ENCODE peak calls at places on chromosomes 16 and 17, in ten cellular contexts. P is ovary, S is lung, B is WTC11, G is OCI-LY7, C is esophagus squamous epithelium, F is bronchial epithelial cell, Q is uterus, Y is tibial artery, R is tibial nerve. V is an unnamed sample.

GRCh38 chr16:22369221-22369811 is 5.1 kb downstream of the CDR2 start:
- DNase-seq in B (no peak), G (peak), F (peak), Y (no peak), P (no peak), Q (no peak), R (no peak), S (no peak), C (no peak), V (no peak)

GRCh38 chr16:88013766-88014165 is 62.5 kb downstream of the BANP start:
- DNase-seq in S (no peak), G (no peak), Q (no peak), Y (no peak), R (no peak), B (no peak), C (no peak), F (no peak), P (no peak), V (no peak)

GRCh38 chr16:81181013-81181720 is 57.3 kb upstream of the BCO1 start:
- DNase-seq in F (peak), Y (peak), B (peak), S (peak), R (peak), Q (peak), P (peak), G (no peak), C (peak), V (peak)

GRCh38 chr17:67629963-67630320 is 87.8 kb upstream of the NOL11 start:
- DNase-seq in S (no peak), R (no peak), G (peak), C (no peak), P (no peak), Y (no peak), B (no peak), F (peak), Q (no peak), V (no peak)

GRCh38 chr16:11429113-11429512 is 83.9 kb downstream of the RMI2 start:
- DNase-seq in F (no peak), P (no peak), B (no peak), S (no peak), Y (no peak), R (no peak), Q (no peak), G (no peak), C (no peak), V (no peak)

GRCh38 chr17:40903129-40903847 is 18.2 kb upstream of the KRT20 start:
- DNase-seq in B (no peak), Y (no peak), R (no peak), C (no peak), S (no peak), G (no peak), P (no peak), F (peak), Q (no peak), V (peak)

GRCh38 chr16:50071075-50071671 is 5.4 kb downstream of the HEATR3 start:
- DNase-seq in B (no peak), Y (no peak), P (no peak), C (no peak), Q (no peak), G (no peak), S (no peak), R (no peak), F (no peak), V (no peak)

GRCh38 chr16:17483266-17483864 is 12.6 kb upstream of the XYLT1 start:
- DNase-seq in R (no peak), P (no peak), B (no peak), F (no peak), C (no peak), Q (no peak), G (no peak), Y (peak), S (no peak), V (no peak)

GRCh38 chr17:49851387-49852291 is 3.8 kb upstream of the TAC4 start:
- DNase-seq in P (peak), G (peak), B (peak), R (peak), Y (peak), C (no peak), F (peak), S (peak), Q (peak), V (no peak)

GRCh38 chr16:54748611-54749190 is 182.0 kb upstream of the IRX5 start:
- DNase-seq in F (peak), G (no peak), Q (no peak), C (no peak), P (no peak), B (no peak), R (no peak), Y (no peak), S (no peak), V (no peak)

GRCh38 chr17:28865946-28866752 is 11.3 kb downstream of the ERAL1 start:
- DNase-seq in Q (no peak), Y (no peak), P (no peak), G (peak), F (peak), C (no peak), B (no peak), R (no peak), S (no peak), V (no peak)

GRCh38 chr16:85750827-85751641 is at the start of gene C16orf74:
- DNase-seq in B (peak), P (peak), Y (no peak), Q (no peak), F (peak), C (no peak), G (peak), R (no peak), S (no peak), V (no peak)

GRCh38 chr17:76973040-76973439 is 104.8 kb downstream of the MGAT5B start:
- DNase-seq in S (no peak), R (no peak), P (no peak), G (no peak), Q (no peak), Y (no peak), C (no peak), F (no peak), B (no peak), V (no peak)

GRCh38 chr16:58034128-58034685 is 8.7 kb downstream of the MMP15 start:
- DNase-seq in Y (no peak), F (no peak), R (no peak), B (no peak), P (no peak), Q (no peak), G (peak), S (no peak), C (no peak), V (no peak)

GRCh38 chr17:73197141-73197540 is 4.3 kb downstream of the COG1 start:
- DNase-seq in Y (peak), C (no peak), G (no peak), R (no peak), Q (no peak), P (no peak), F (no peak), S (no peak), B (no peak), V (no peak)

GRCh38 chr17:81482673-81483072 is 29.9 kb downstream of the ACTG1 start:
- DNase-seq in Y (no peak), P (no peak), B (no peak), Q (no peak), G (no peak), S (no peak), F (no peak), R (no peak), C (no peak), V (no peak)

GRCh38 chr17:70040336-70040735 is 34.7 kb upstream of the KCNJ16 start:
- DNase-seq in R (no peak), Q (no peak), P (no peak), Y (no peak), S (no peak), F (peak), G (no peak), B (no peak), C (no peak), V (no peak)

GRCh38 chr16:67992661-67993206 is 6.5 kb downstream of the DPEP2 start:
- DNase-seq in R (no peak), S (no peak), F (no peak), Y (no peak), C (no peak), B (no peak), Q (no peak), P (no peak), G (no peak), V (no peak)

DNA sequence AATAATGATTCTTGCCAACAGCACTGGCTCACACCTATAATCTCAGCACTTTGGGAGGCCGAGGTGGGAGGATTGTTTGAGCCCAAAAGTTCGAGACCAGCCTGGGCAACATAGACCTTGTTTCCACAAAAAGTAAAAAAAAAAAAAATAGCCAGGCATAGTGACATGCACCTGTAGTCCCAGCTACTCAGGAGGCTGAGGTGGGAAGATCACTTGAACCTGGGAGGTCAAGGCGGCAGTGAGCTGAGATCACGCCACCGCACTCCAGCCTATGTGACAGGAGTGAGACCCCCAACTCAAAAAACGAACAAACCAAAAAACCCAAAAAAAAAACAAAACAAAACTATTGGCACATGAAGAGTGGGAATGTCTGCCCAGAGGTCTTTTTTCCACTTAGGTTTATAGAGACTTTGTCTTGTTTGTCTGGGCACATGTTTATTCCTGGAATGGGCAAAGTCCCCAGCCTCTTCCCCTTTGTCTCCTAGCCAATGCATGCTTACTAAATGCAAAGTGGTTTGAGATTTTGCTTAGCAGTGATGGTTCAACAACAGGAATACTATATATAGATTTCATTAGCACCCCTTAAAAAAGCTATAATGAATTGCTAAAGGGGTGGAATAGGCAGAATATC is 25.9 kb downstream of the NMT1 start:
- DNase-seq in G (no peak), R (no peak), S (no peak), P (no peak), B (no peak), Q (no peak), F (no peak), Y (no peak), C (no peak), V (no peak)
- TF ChIP-seq CTCF in G (no peak), R (no peak), S (no peak), P (no peak), B (no peak), Q (no peak), F (no peak), Y (no peak), C (no peak), V (no peak)

GRCh38 chr16:59412275-59412841 is 678.2 kb upstream of the GOT2 start:
- DNase-seq in R (no peak), Q (no peak), Y (no peak), S (no peak), B (no peak), P (no peak), C (no peak), G (no peak), F (no peak), V (no peak)
- TF ChIP-seq CTCF in R (peak), Q (no peak), Y (no peak), S (no peak), B (no peak), P (no peak), C (no peak), G (peak), F (no peak), V (peak)

GRCh38 chr17:7824021-7824924 is 9.7 kb upstream of the KDM6B start:
- DNase-seq in B (no peak), R (no peak), Y (no peak), G (no peak), S (no peak), C (no peak), P (no peak), Q (no peak), F (no peak), V (no peak)

GRCh38 chr17:7823581-7824001 is 10.4 kb upstream of the KDM6B start:
- DNase-seq in Y (no peak), G (no peak), C (no peak), R (no peak), F (no peak), Q (no peak), B (no peak), S (no peak), P (no peak), V (no peak)

GRCh38 chr17:7820231-7820630 is 13.8 kb upstream of the KDM6B start:
- DNase-seq in P (no peak), F (no peak), G (no peak), Y (no peak), C (no peak), S (no peak), Q (no peak), R (no peak), B (no peak), V (no peak)

GRCh38 chr17:7822126-7822525 is 11.9 kb upstream of the KDM6B start:
- DNase-seq in G (no peak), B (no peak), Y (no peak), R (no peak), P (no peak), C (no peak), S (no peak), F (no peak), Q (no peak), V (no peak)

DNA sequence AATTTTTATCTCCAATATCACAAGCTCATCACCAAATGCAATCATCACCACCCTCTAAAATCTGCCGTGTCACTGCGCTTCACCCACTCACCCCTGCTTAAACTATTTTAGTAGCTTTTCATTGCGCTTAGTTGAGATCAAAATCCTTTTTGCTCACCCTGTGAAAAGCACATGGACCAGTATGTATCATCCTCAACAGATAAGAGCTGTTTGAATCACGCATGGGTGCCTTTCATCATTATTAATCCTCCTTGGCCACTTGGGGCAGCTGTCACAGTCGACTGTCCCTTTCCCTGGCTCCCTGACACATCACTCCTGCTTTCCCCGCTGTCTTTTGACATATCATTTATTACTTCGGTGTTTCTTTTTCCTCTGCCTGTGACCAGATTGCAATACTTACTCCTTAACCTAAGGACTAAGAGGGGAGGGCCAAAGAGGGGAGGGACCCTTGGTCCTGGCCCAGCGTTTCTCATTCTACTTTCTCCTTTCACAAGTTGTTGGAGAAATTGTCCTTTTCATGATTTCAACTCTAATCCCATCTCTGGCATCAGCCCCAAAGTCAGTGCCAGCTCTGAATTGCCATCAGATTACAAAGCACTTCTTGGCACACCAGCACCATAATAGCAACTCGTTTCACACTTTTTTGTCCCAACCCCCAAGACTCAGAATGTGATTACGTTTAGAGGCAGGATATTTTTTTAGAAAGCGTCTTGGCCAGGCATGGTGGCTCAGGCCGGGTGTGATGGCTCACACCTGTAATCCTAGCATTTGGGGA is 8.6 kb upstream of the KDM6B start:
- DNase-seq in P (no peak), G (no peak), B (no peak), Y (no peak), F (no peak), R (no peak), Q (no peak), S (no peak), C (no peak), V (no peak)
- TF ChIP-seq CTCF in P (no peak), G (peak), B (no peak), Y (no peak), F (peak), R (peak), Q (no peak), S (no peak), C (no peak), V (no peak)

GRCh38 chr17:42676424-42677011 is at the start of gene PLEKHH3:
- DNase-seq in C (no peak), G (peak), B (no peak), Y (no peak), F (no peak), S (no peak), P (no peak), R (no peak), Q (no peak), V (no peak)
- TF ChIP-seq CTCF in C (no peak), G (no peak), B (no peak), Y (peak), F (no peak), S (no peak), P (peak), R (peak), Q (peak), V (peak)